ENCODE peak calls at places on chromosomes 12 and 14, in seven cellular contexts. D, K, W, U, V, T and S are unnamed samples.

GRCh38 chr14:62118461-62118860 is 356.2 kb downstream of the SNAPC1 start:
- DNase-seq in D (no peak), K (no peak), W (no peak), U (no peak), V (no peak), T (no peak), S (no peak)

GRCh38 chr14:83714141-83714540 is 1815.8 kb upstream of the FLRT2 start:
- DNase-seq in D (no peak), K (no peak), W (no peak), U (no peak), V (no peak), T (no peak), S (no peak)

GRCh38 chr14:55577229-55577628 is 2.8 kb upstream of the KTN1 start:
- DNase-seq in D (no peak), K (no peak), W (no peak), U (no peak), V (no peak), T (no peak), S (no peak)

GRCh38 chr12:108854453-108855283 is 2.7 kb downstream of the SSH1 start:
- DNase-seq in D (peak), K (no peak), W (peak), U (peak), V (peak), T (no peak), S (peak)

GRCh38 chr12:4252595-4252994 is 21.0 kb upstream of the CCND2 start:
- DNase-seq in D (no peak), K (no peak), W (no peak), U (no peak), V (no peak), T (no peak), S (no peak)

GRCh38 chr12:44848771-44849085 is 27.4 kb downstream of the NELL2 start:
- DNase-seq in D (no peak), K (no peak), W (no peak), U (no peak), V (no peak), T (no peak), S (no peak)

GRCh38 chr14:46405095-46405494 is 246.5 kb downstream of the RPL10L start:
- DNase-seq in D (no peak), K (no peak), W (no peak), U (no peak), V (no peak), T (no peak), S (no peak)

GRCh38 chr14:98958048-98959031 is 313.7 kb downstream of the BCL11B start:
- DNase-seq in D (no peak), K (no peak), W (no peak), U (no peak), V (no peak), T (no peak), S (no peak)

GRCh38 chr14:61706096-61706690 is 10.9 kb downstream of the HIF1A start:
- DNase-seq in D (no peak), K (no peak), W (no peak), U (no peak), V (no peak), T (no peak), S (no peak)

GRCh38 chr12:51970904-51971646 is 19.6 kb downstream of the ACVR1B start:
- DNase-seq in D (no peak), K (no peak), W (peak), U (no peak), V (peak), T (no peak), S (no peak)

GRCh38 chr12:39632670-39633069 is 13.1 kb upstream of the ABCD2 start:
- DNase-seq in D (no peak), K (no peak), W (no peak), U (no peak), V (no peak), T (no peak), S (no peak)

GRCh38 chr12:32997471-32997870 is 100.9 kb upstream of the PKP2 start:
- DNase-seq in D (no peak), K (no peak), W (no peak), U (no peak), V (no peak), T (no peak), S (no peak)

GRCh38 chr12:9509464-9510166 is 98.1 kb downstream of the KLRB1 start:
- DNase-seq in D (no peak), K (no peak), W (no peak), U (peak), V (peak), T (no peak), S (no peak)

GRCh38 chr12:12022306-12022931 is 48.3 kb upstream of the BCL2L14 start:
- DNase-seq in D (no peak), K (no peak), W (no peak), U (no peak), V (no peak), T (peak), S (no peak)

GRCh38 chr14:31745741-31746140 is 184.5 kb downstream of the NUBPL start:
- DNase-seq in D (no peak), K (no peak), W (no peak), U (no peak), V (no peak), T (no peak), S (no peak)

GRCh38 chr12:26704214-26704613 is 128.8 kb downstream of the ITPR2 start:
- DNase-seq in D (no peak), K (no peak), W (no peak), U (no peak), V (no peak), T (no peak), S (no peak)

GRCh38 chr12:26372856-26373255 is 177.5 kb downstream of the SSPN start:
- DNase-seq in D (no peak), K (no peak), W (no peak), U (no peak), V (no peak), T (no peak), S (no peak)

GRCh38 chr12:6423267-6424007 is 21.3 kb upstream of the CD27 start:
- DNase-seq in D (peak), K (peak), W (peak), U (peak), V (peak), T (peak), S (peak)

GRCh38 chr12:110565919-110566871 is 16.9 kb downstream of the PPTC7 start:
- DNase-seq in D (no peak), K (no peak), W (no peak), U (no peak), V (no peak), T (no peak), S (no peak)

GRCh38 chr14:63524537-63525155 is 18.5 kb downstream of the PPP2R5E start:
- DNase-seq in D (no peak), K (no peak), W (peak), U (no peak), V (no peak), T (no peak), S (no peak)

GRCh38 chr14:89214221-89214965 is 202.6 kb downstream of the FOXN3 start:
- DNase-seq in D (no peak), K (peak), W (no peak), U (no peak), V (peak), T (no peak), S (no peak)

GRCh38 chr14:93008381-93008780 is 85.4 kb downstream of the CHGA start:
- DNase-seq in D (no peak), K (peak), W (no peak), U (no peak), V (no peak), T (no peak), S (no peak)

GRCh38 chr14:101937926-101938767 is 26.2 kb upstream of the DYNC1H1 start:
- DNase-seq in D (no peak), K (no peak), W (no peak), U (no peak), V (no peak), T (no peak), S (no peak)

GRCh38 chr14:92952497-92953298 is 29.7 kb downstream of the CHGA start:
- DNase-seq in D (no peak), K (no peak), W (no peak), U (no peak), V (no peak), T (no peak), S (no peak)

GRCh38 chr12:3291939-3292338 is 199.1 kb upstream of the PRMT8 start:
- DNase-seq in D (no peak), K (no peak), W (no peak), U (no peak), V (no peak), T (no peak), S (no peak)